ENCODE peak calls at places on chromosomes 7 and 10, in eight cellular contexts. R is effector CD4-positive, alpha-beta T cell; C is hepatic stellate cell; F is H7; D is HT1080; V is HS-5; G is nephron progenitor cell; J is EL. Q is an unnamed sample.

GRCh38 chr7:17311952-17312351 is 13.5 kb downstream of the AHR start:
- DNase-seq in R (no peak), C (no peak), V (no peak), D (no peak), F (peak; percentile 6), J (no peak), G (no peak), Q (no peak)

GRCh38 chr7:96430350-96430749 is 108.5 kb upstream of the SLC25A13 start:
- DNase-seq in D (no peak), G (no peak), R (no peak), C (no peak), V (no peak), J (no peak), F (no peak), Q (no peak)

GRCh38 chr10:17669185-17669872 is 25.4 kb downstream of the STAM start:
- DNase-seq in G (no peak), F (no peak), J (no peak), V (no peak), R (peak; percentile 42), C (no peak), D (no peak), Q (no peak)

GRCh38 chr7:117051808-117052207 is 98.5 kb downstream of the ST7 start:
- DNase-seq in G (no peak), J (no peak), D (no peak), V (no peak), F (no peak), R (no peak), C (no peak), Q (no peak)

GRCh38 chr10:14325325-14325955 is 5.3 kb downstream of the FRMD4A start:
- DNase-seq in V (no peak), D (peak; percentile 20), F (peak; percentile 39), G (peak; percentile 46), C (no peak), R (peak; percentile 19), J (peak; percentile 17), Q (peak; percentile 49)

GRCh38 chr10:129852829-129853228 is 111.2 kb downstream of the EBF3 start:
- DNase-seq in D (no peak), G (no peak), R (no peak), J (no peak), C (no peak), F (peak; percentile 59), V (no peak), Q (no peak)

GRCh38 chr7:10484767-10485166 is 488.9 kb upstream of the PHF14 start:
- DNase-seq in D (no peak), R (no peak), G (no peak), F (no peak), C (no peak), J (no peak), V (no peak), Q (no peak)

GRCh38 chr10:126049741-126050140 is 153.4 kb downstream of the FANK1 start:
- DNase-seq in G (no peak), J (peak; percentile 74), D (peak; percentile 71), V (peak; percentile 9), R (no peak), C (peak; percentile 79), F (no peak), Q (no peak)

GRCh38 chr10:20257422-20257821 is 441.2 kb downstream of the PLXDC2 start:
- DNase-seq in C (no peak), V (no peak), G (no peak), R (no peak), D (no peak), J (no peak), F (peak; percentile 15), Q (no peak)

GRCh38 chr7:108455524-108455832 is 758 bp downstream of the NRCAM start:
- DNase-seq in R (no peak), J (no peak), V (no peak), F (no peak), G (no peak), D (no peak), C (no peak), Q (no peak)

GRCh38 chr7:19772323-19772722 is 1.1 kb downstream of the TMEM196 start:
- DNase-seq in D (no peak), C (no peak), G (peak; percentile 33), J (peak; percentile 1), F (peak; percentile 20), V (no peak), R (no peak), Q (no peak)

GRCh38 chr10:79263951-79264350 is 83.3 kb upstream of the PPIF start:
- DNase-seq in R (no peak), V (no peak), J (no peak), F (no peak), D (no peak), C (no peak), G (no peak), Q (no peak)

GRCh38 chr7:91270372-91270771 is 6.1 kb downstream of the FZD1 start:
- DNase-seq in J (no peak), G (no peak), D (no peak), C (no peak), R (no peak), V (no peak), F (no peak), Q (no peak)

GRCh38 chr10:43304687-43305333 is 37.9 kb upstream of the RASGEF1A start:
- DNase-seq in C (peak; percentile 47), R (peak; percentile 41), D (no peak), F (peak; percentile 85), G (peak; percentile 74), J (peak; percentile 53), V (no peak), Q (peak; percentile 61)

GRCh38 chr7:139153832-139154231 is 44.3 kb upstream of the ZC3HAV1 start:
- DNase-seq in C (no peak), J (peak; percentile 71), G (no peak), V (peak; percentile 36), R (no peak), F (no peak), D (peak; percentile 64), Q (no peak)

GRCh38 chr7:150737265-150738055 is at the start of gene GIMAP5:
- DNase-seq in D (peak; percentile 10), J (no peak), R (peak; percentile 40), G (no peak), C (no peak), V (no peak), F (no peak), Q (peak; percentile 68)

GRCh38 chr7:155509725-155510551 is 36.4 kb downstream of the CNPY1 start:
- DNase-seq in V (no peak), F (peak; percentile 91), R (no peak), G (peak; percentile 64), C (no peak), D (no peak), J (no peak), Q (no peak)

GRCh38 chr7:84236398-84236797 is 41.8 kb upstream of the SEMA3A start:
- DNase-seq in G (no peak), D (peak; percentile 53), R (no peak), J (peak; percentile 65), V (peak; percentile 37), C (no peak), F (no peak), Q (no peak)

GRCh38 chr7:120583835-120584586 is 273.9 kb downstream of the TSPAN12 start:
- DNase-seq in R (no peak), V (peak; percentile 92), G (no peak), F (no peak), J (peak; percentile 94), C (peak; percentile 24), D (peak; percentile 89), Q (no peak)

GRCh38 chr7:4261038-4261960 is 420.8 kb upstream of the FOXK1 start:
- DNase-seq in D (no peak), G (no peak), J (no peak), R (no peak), F (no peak), V (no peak), C (no peak), Q (no peak)

GRCh38 chr7:129556607-129557120 is 54.3 kb downstream of the SMKR1 start:
- DNase-seq in G (no peak), R (no peak), J (no peak), C (no peak), D (no peak), V (no peak), F (no peak), Q (no peak)

GRCh38 chr10:115417585-115418265 is 324.6 kb downstream of the ATRNL1 start:
- DNase-seq in F (peak; percentile 46), D (peak; percentile 52), C (peak; percentile 1), G (peak; percentile 21), J (peak; percentile 61), R (no peak), V (peak; percentile 41), Q (no peak)

GRCh38 chr10:105769248-105770184 is 1128.4 kb downstream of the SORCS3 start:
- DNase-seq in V (no peak), D (peak; percentile 79), R (no peak), J (no peak), G (no peak), C (no peak), F (no peak), Q (no peak)

GRCh38 chr7:127635659-127636285 is 16.2 kb upstream of the SND1 start:
- DNase-seq in F (no peak), D (no peak), J (no peak), G (no peak), V (no peak), R (no peak), C (no peak), Q (no peak)

GRCh38 chr10:124532106-124532641 is 70.6 kb downstream of the LHPP start:
- DNase-seq in G (peak; percentile 24), D (no peak), C (no peak), J (no peak), R (no peak), F (peak; percentile 93), V (no peak), Q (no peak)

GRCh38 chr10:22475857-22476600 is 130.7 kb downstream of the SPAG6 start:
- DNase-seq in R (no peak), F (peak; percentile 80), G (peak; percentile 65), D (no peak), J (peak; percentile 10), V (no peak), C (no peak), Q (no peak)

GRCh38 chr7:120216947-120217346 is 56.0 kb upstream of the KCND2 start:
- DNase-seq in R (no peak), C (no peak), G (no peak), D (no peak), J (no peak), F (no peak), V (no peak), Q (no peak)

GRCh38 chr10:71966046-71967004 is 2.1 kb downstream of the CHST3 start:
- DNase-seq in C (peak; percentile 74), J (peak; percentile 87), G (no peak), D (peak; percentile 59), F (peak; percentile 13), V (no peak), R (no peak), Q (no peak)

Q was measured in CD8-positive, alpha-beta T cell.